ENCODE peak calls at places on chromosomes 5 and 9, in six cellular contexts. R is heart left ventricle, P is right lobe of liver, J is right atrium auricular region, W is ascending aorta, L is upper lobe of right lung. X is an unnamed sample. For H3K36me3, the result is how much of the 10 kb centered on the place peaks cover.

GRCh38 chr9:137150485-137151060 is 11.6 kb downstream of the GRIN1 start:
- DNase-seq in J (no peak), L (no peak), W (no peak), P (no peak), R (no peak), X (peak)

GRCh38 chr9:124773473-124774130 is 2.5 kb upstream of the NR6A1 start:
- DNase-seq in W (no peak), L (no peak), J (no peak), R (no peak), P (no peak), X (no peak)

GRCh38 chr5:59773286-59773685 is 120.2 kb downstream of the PDE4D start:
- DNase-seq in L (no peak), J (no peak), P (no peak), W (no peak), R (no peak), X (no peak)

GRCh38 chr9:114811301-114811700 is 5.5 kb upstream of the TNFSF15 start:
- DNase-seq in L (no peak), W (no peak), R (no peak), J (no peak), P (no peak), X (no peak)

GRCh38 chr5:67050125-67050524 is 146.5 kb downstream of the CD180 start:
- DNase-seq in P (no peak), L (no peak), W (no peak), J (no peak), R (no peak), X (no peak)

GRCh38 chr9:117929873-117930272 is 225.7 kb downstream of the TLR4 start:
- DNase-seq in L (no peak), R (no peak), J (no peak), W (no peak), P (peak), X (no peak)

GRCh38 chr9:79129865-79130480 is 441.8 kb upstream of the TLE4 start:
- DNase-seq in L (no peak), W (no peak), P (peak), R (peak), J (no peak), X (peak)

GRCh38 chr5:2183154-2184023 is 300.7 kb upstream of the IRX4 start:
- DNase-seq in R (no peak), P (no peak), J (no peak), W (peak), L (no peak), X (no peak)

GRCh38 chr5:54538156-54538555 is 20.6 kb downstream of the SNX18 start:
- DNase-seq in P (no peak), R (no peak), L (no peak), J (no peak), W (no peak), X (no peak)

GRCh38 chr5:26232706-26233105 is 805.7 kb downstream of the CDH9 start:
- DNase-seq in L (no peak), J (no peak), P (no peak), W (no peak), R (no peak), X (no peak)

GRCh38 chr5:57662991-57663390 is 180.4 kb upstream of the ACTBL2 start:
- DNase-seq in W (no peak), P (no peak), L (no peak), J (no peak), R (peak), X (no peak)

GRCh38 chr5:134534058-134534725 is 8.7 kb downstream of the JADE2 start:
- DNase-seq in P (no peak), R (no peak), L (no peak), J (no peak), W (no peak), X (no peak)

GRCh38 chr9:106717686-106718085 is 145.3 kb upstream of the ZNF462 start:
- DNase-seq in R (no peak), L (no peak), J (no peak), W (no peak), P (no peak), X (no peak)

GRCh38 chr5:172342907-172343306 is 59.3 kb upstream of the UBTD2 start:
- DNase-seq in P (no peak), R (no peak), J (no peak), W (no peak), L (no peak), X (no peak)

GRCh38 chr5:151223447-151224264 is at the start of gene CCDC69:
- DNase-seq in R (peak), J (peak), W (peak), L (peak), P (peak), X (peak)

GRCh38 chr5:79464695-79465332 is 49.1 kb downstream of the HOMER1 start:
- DNase-seq in L (no peak), J (no peak), W (no peak), P (no peak), R (no peak), X (no peak)

GRCh38 chr5:43631182-43631910 is 28.4 kb downstream of the NNT start:
- DNase-seq in L (no peak), W (peak), J (no peak), R (peak), P (peak), X (peak)

GRCh38 chr5:154813736-154814135 is 36.7 kb downstream of the FAXDC2 start:
- DNase-seq in J (no peak), P (no peak), W (no peak), L (no peak), R (no peak), X (no peak)

GRCh38 chr9:127313042-127313560 is 48.5 kb downstream of the GARNL3 start:
- DNase-seq in L (no peak), P (no peak), R (no peak), J (no peak), W (no peak), X (no peak)

GRCh38 chr9:94889627-94890026 is 163.1 kb downstream of the AOPEP start:
- DNase-seq in L (no peak), W (no peak), R (no peak), P (no peak), J (no peak), X (no peak)

GRCh38 chr5:96771395-96771794 is 36.4 kb downstream of the ERAP1 start:
- DNase-seq in R (no peak), P (no peak), L (no peak), J (no peak), W (no peak), X (no peak)
- H3K36me3 ChIP-seq in R (half or more), P (half or more), L (half or more), J (half or more), W (half or more), X (half or more)

GRCh38 chr5:166961028-166961427 is 1330.4 kb upstream of the WWC1 start:
- DNase-seq in W (no peak), P (no peak), J (no peak), L (no peak), R (no peak), X (no peak)
- TF ChIP-seq CTCF in W (no peak), P (no peak), J (no peak), L (no peak), R (no peak), X (no peak)

GRCh38 chr5:142317673-142318261 is 7.1 kb downstream of the SPRY4 start:
- DNase-seq in R (peak), L (no peak), W (no peak), P (no peak), J (no peak), X (no peak)
- H3K36me3 ChIP-seq in R (under half), L (under half), W (under half), P (under half), J (under half), X (under half)

DNA sequence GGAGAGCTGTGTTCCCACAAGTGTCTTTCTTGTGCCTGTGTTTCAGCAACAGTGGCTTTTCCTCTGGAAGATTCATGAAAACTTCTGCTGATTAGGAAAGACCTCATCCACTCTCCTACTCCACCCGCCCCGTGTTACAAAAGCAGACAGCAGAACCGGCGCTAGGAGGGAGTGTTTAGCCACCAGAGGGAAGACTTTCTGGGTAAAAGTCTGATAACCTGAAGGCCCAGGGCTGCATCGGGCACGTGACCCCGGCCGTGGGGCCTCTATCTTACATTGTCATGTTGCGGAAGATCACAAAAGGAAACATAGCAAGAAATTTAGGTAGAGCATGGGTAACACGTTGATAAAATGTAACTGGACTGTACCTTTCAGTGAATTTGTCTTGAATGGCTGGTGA is 32.0 kb upstream of the DMRT2 start:
- DNase-seq in J (no peak), L (no peak), W (no peak), P (peak), R (no peak), X (no peak)
- TF ChIP-seq CTCF in J (no peak), L (peak), W (no peak), P (peak), R (no peak), X (peak)

DNA sequence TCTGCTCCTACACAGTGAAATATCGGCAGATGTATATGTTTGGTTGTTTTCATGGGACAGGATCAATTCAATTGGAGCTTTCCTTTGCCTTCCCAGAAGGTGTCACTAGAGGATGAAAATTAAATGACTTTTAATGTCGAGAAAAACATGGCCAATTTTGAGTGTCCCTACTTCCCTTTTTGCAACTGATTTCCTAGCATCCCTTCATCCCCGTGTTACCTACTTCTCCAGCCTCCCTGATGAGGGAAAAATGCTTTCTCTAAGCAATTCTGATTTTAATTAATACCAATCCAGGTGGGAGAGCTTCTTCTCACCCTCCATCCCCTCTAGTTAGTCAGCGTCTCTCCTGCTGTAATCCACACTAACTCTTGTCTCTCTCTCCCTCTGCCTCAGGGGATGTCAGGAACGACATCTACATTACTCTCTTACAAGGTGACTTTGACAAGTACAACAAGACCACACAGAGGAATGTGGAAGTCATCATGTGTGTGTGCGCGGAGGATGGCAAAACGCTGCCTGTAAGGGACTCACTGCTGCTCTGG is 64.9 kb downstream of the DOCK2 start:
- DNase-seq in P (no peak), J (no peak), W (no peak), L (no peak), R (no peak), X (no peak)
- H3K36me3 ChIP-seq in P (under half), J (under half), W (under half), L (under half), R (under half), X (under half)

GRCh38 chr5:152466079-152466745 is 61.1 kb upstream of the NMUR2 start:
- DNase-seq in L (no peak), W (no peak), P (no peak), R (no peak), J (no peak), X (no peak)

GRCh38 chr5:152464048-152464447 is 59.0 kb upstream of the NMUR2 start:
- DNase-seq in P (no peak), J (no peak), W (no peak), L (no peak), R (no peak), X (no peak)

GRCh38 chr5:152456815-152457443 is 51.9 kb upstream of the NMUR2 start:
- DNase-seq in J (no peak), W (no peak), L (no peak), P (no peak), R (no peak), X (no peak)

DNA sequence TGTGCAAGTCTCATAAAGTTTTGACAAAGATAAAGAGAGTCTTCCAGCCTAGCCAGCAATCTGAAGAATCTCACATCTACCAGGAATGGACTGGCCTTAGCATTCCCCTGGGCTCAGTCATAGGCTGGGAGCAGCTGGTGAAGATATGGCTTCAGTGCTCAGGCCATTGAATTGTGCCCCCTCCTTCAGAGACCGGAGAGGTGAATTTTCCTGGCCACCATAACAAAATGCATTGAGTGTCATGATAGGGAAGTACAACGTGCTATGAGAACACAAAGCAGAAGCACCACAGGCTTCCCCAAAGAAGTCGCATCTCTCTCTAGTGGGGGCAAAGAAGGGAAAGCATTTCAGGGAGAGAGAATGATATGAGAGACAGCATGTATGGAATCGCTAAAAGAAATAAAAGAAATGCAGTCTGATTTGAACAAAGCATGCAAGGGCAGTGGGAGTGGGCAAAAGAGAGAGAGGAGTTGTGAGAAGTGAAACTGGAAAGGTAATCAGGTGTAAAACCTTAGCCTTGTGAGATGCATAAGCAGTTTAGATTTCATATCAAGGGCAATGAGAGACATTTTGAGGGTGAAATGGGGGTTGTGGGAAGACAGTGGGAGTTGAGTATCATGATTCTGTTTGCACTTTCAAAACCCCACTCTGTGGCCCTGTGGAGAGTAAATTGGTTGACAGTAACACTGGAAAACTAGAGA is 57.1 kb upstream of the NMUR2 start:
- DNase-seq in J (no peak), L (no peak), R (no peak), P (no peak), W (no peak), X (no peak)
- TF ChIP-seq CTCF in J (no peak), L (peak), R (no peak), P (no peak), W (no peak), X (no peak)

DNA sequence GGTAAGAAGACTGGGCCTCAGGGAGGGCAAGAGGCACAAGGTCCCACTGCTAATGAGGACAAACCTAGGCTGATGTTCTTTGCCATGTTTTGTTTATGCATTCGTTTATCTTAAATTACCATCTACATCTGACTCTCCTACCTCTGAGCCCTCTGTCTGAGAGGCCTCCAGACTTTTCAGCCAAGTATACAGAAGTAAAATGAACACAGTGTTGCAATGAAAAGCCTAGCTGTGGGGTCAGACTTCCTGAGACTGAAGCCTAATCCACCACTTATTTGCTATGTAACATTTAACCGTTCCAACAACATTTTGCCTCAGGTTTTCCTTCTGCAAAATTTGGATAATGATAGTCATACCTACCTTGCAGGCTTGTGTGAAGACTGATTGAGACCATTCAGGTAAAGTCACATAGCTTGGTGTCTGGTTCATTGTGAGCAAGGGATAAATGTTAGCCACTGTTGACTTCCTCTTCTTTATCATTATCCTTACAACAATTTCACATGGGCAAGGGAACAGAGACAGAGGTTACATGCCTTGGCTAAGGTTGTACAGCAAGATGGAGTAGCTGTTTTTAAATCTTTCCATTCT is 374.9 kb upstream of the CLINT1 start:
- DNase-seq in P (no peak), R (no peak), L (no peak), J (no peak), W (no peak), X (no peak)
- H3K36me3 ChIP-seq in P (under half), R (under half), L (under half), J (under half), W (under half), X (under half)

GRCh38 chr9:9299134-9299533 is 1313.7 kb downstream of the PTPRD start:
- DNase-seq in P (no peak), R (no peak), J (no peak), W (no peak), L (no peak), X (no peak)
- TF ChIP-seq CTCF in P (no peak), R (no peak), J (no peak), W (no peak), L (no peak), X (no peak)

GRCh38 chr5:169798438-169798837 is 161.4 kb downstream of the DOCK2 start:
- DNase-seq in J (no peak), W (no peak), L (no peak), R (no peak), P (no peak), X (no peak)
- H3K36me3 ChIP-seq in J (under half), W (under half), L (under half), R (under half), P (under half), X (under half)

GRCh38 chr5:149447373-149448367 is 68.6 kb upstream of the IL17B start:
- DNase-seq in P (no peak), W (no peak), L (no peak), R (no peak), J (no peak), X (no peak)

GRCh38 chr5:149442563-149443182 is 63.6 kb upstream of the IL17B start:
- DNase-seq in W (peak), R (peak), J (no peak), L (peak), P (peak), X (peak)

GRCh38 chr5:149443210-149443609 is 64.1 kb upstream of the IL17B start:
- DNase-seq in W (no peak), R (no peak), J (no peak), L (no peak), P (no peak), X (no peak)

GRCh38 chr5:149445343-149445738 is 66.2 kb upstream of the IL17B start:
- DNase-seq in W (no peak), J (no peak), L (no peak), R (no peak), P (no peak), X (no peak)

GRCh38 chr5:149445739-149446369 is 66.8 kb upstream of the IL17B start:
- DNase-seq in W (no peak), P (no peak), L (no peak), R (no peak), J (no peak), X (no peak)
- TF ChIP-seq CTCF in W (no peak), P (no peak), L (no peak), R (no peak), J (no peak), X (no peak)

X was measured in psoas muscle.